ENCODE peak calls at places on chromosomes 1 and 21, in four cellular contexts. R is IMR-90, O is H9, Q is H1. J is an unnamed sample.

GRCh38 chr1:244601336-244601735 is 51.6 kb upstream of the DESI2 start:
- DNase-seq in R (no peak), O (no peak), Q (no peak), J (no peak)

GRCh38 chr1:181021811-181022434 is 747 bp downstream of the STX6 start:
- DNase-seq in R (peak), O (peak), Q (peak), J (peak)

GRCh38 chr21:37915941-37916794 is at the start of gene KCNJ6:
- DNase-seq in R (peak), O (peak), Q (peak), J (peak)

GRCh38 chr1:200161801-200162200 is 134.3 kb downstream of the NR5A2 start:
- DNase-seq in R (no peak), O (no peak), Q (no peak), J (no peak)

GRCh38 chr21:23452384-23453083 is 2154.7 kb downstream of the MRPL39 start:
- DNase-seq in R (no peak), O (peak), Q (peak), J (peak)

GRCh38 chr21:26833460-26833939 is 11.7 kb downstream of the ADAMTS1 start:
- DNase-seq in R (no peak), O (no peak), Q (no peak), J (no peak)

GRCh38 chr1:15702722-15703550 is 18.8 kb downstream of the PLEKHM2 start:
- DNase-seq in R (peak), O (peak), Q (peak), J (no peak)

GRCh38 chr1:59549903-59550302 is 253.0 kb downstream of the FGGY start:
- DNase-seq in R (peak), O (no peak), Q (no peak), J (no peak)

GRCh38 chr1:115838426-115838804 is 2.5 kb downstream of the NHLH2 start:
- DNase-seq in R (no peak), O (peak), Q (peak), J (no peak)

GRCh38 chr1:206479164-206480125 is 9.2 kb downstream of the IKBKE start:
- DNase-seq in R (peak), O (peak), Q (peak), J (peak)

GRCh38 chr1:15543589-15544568 is 17.2 kb downstream of the DNAJC16 start:
- DNase-seq in R (peak), O (no peak), Q (no peak), J (no peak)

GRCh38 chr1:162405800-162406199 is 6.1 kb downstream of the SH2D1B start:
- DNase-seq in R (no peak), O (no peak), Q (no peak), J (no peak)

GRCh38 chr21:26550357-26550756 is 22.7 kb downstream of the CYYR1 start:
- DNase-seq in R (no peak), O (no peak), Q (no peak), J (no peak)

GRCh38 chr1:16340673-16341072 is 11.6 kb downstream of the FBXO42 start:
- DNase-seq in R (no peak), O (no peak), Q (no peak), J (no peak)

GRCh38 chr1:48858200-48858599 is 81.5 kb upstream of the BEND5 start:
- DNase-seq in R (no peak), O (no peak), Q (no peak), J (no peak)

GRCh38 chr1:104098837-104099236 is 349.1 kb downstream of the AMY1C start:
- DNase-seq in R (no peak), O (no peak), Q (no peak), J (no peak)

GRCh38 chr1:24930703-24931480 is 816 bp upstream of the RUNX3 start:
- DNase-seq in R (no peak), O (no peak), Q (peak), J (peak)

GRCh38 chr1:203299180-203299579 is 6.1 kb upstream of the BTG2 start:
- DNase-seq in R (no peak), O (no peak), Q (no peak), J (no peak)

GRCh38 chr1:21736876-21737275 is 46.1 kb downstream of the USP48 start:
- DNase-seq in R (no peak), O (no peak), Q (no peak), J (no peak)

GRCh38 chr1:182789138-182790076 is at the start of gene NPL:
- DNase-seq in R (peak), O (peak), Q (peak), J (peak)

GRCh38 chr1:101592861-101593260 is 356.0 kb downstream of the S1PR1 start:
- DNase-seq in R (peak), O (no peak), Q (no peak), J (no peak)

GRCh38 chr1:201113451-201114244 is 1.4 kb upstream of the CACNA1S start:
- DNase-seq in R (no peak), O (no peak), Q (no peak), J (no peak)

GRCh38 chr1:30088594-30089556 is 634.5 kb downstream of the MATN1 start:
- DNase-seq in R (no peak), O (no peak), Q (no peak), J (no peak)

GRCh38 chr1:10286244-10286643 is 75.9 kb downstream of the KIF1B start:
- DNase-seq in R (peak), O (no peak), Q (no peak), J (no peak)

GRCh38 chr1:227885648-227886502 is 61.9 kb downstream of the WNT9A start:
- DNase-seq in R (peak), O (peak), Q (peak), J (no peak)

GRCh38 chr21:45983981-45984551 is 2.5 kb downstream of the COL6A1 start:
- DNase-seq in R (no peak), O (no peak), Q (no peak), J (no peak)

GRCh38 chr1:228517655-228518054 is 30.5 kb downstream of the RNF187 start:
- DNase-seq in R (no peak), O (no peak), Q (no peak), J (no peak)

DNA sequence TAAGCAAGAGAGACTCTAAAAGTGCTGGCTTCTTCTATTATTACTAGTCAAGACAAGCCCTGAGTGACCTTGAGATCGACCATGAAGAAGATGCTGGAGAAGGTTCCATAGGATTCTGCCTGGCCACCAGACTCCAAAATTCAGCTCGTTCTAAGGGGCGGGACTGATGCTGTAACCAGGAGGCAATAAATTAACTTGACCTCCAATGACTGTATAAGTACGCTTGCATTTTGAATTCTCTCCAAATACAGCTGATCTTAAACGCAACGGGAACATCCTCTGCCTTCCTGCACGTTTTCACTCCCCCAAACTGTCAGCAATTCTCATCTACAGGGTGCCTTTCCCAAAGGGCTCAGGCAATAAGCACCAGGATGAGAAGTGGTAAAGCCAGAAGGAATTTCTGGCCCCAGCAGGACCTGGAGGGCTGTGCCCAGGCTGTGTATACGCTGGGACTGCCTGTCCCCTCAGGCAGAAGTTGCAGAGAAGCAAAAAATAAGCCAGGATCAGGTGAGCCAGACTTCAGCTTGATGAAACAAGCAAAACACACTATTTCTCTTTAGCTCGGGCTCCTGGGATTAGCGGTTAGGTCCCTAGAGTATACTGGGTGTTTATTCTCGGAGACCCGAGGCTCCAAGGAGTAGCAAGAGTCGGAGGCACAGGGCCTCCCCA is 124.8 kb downstream of the LRIG2 start:
- DNase-seq in R (no peak), O (no peak), Q (no peak), J (no peak)
- H3K14ac ChIP-seq in R (no peak), O (no peak), Q (no peak), J (no peak)

DNA sequence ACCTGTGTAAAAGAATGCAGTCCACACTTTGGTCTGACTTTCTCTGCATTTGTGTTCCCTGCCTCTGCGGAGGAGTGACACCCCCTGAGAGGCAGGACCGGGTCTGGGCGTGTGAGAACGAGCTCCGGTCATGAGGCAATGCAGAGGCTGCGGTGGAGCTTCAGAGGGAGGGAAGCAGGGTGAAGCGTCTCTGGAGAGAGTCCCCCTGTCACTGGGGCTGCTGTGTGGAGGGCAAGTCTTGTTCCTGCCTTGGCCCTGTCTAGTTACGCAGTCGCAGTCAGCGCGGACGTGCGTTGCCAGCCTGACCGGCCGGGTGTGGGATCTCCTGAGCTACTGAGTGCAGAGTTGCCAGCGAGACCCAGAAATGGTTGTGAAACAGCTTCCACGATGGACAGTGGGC is 48.5 kb downstream of the BACE2 start:
- DNase-seq in R (no peak), O (no peak), Q (no peak), J (no peak)
- H3K14ac ChIP-seq in R (no peak), O (no peak), Q (no peak), J (no peak)

GRCh38 chr1:161133220-161133740 is 813 bp upstream of the DEDD start:
- DNase-seq in R (peak), O (no peak), Q (no peak), J (no peak)

GRCh38 chr1:161128591-161129420 is 3.7 kb downstream of the DEDD start:
- DNase-seq in R (no peak), O (no peak), Q (no peak), J (no peak)

GRCh38 chr1:161131721-161132409 is 602 bp downstream of the DEDD start:
- DNase-seq in R (peak), O (no peak), Q (no peak), J (no peak)

GRCh38 chr1:161130266-161130665 is 2.2 kb downstream of the DEDD start:
- DNase-seq in R (no peak), O (no peak), Q (no peak), J (no peak)

DNA sequence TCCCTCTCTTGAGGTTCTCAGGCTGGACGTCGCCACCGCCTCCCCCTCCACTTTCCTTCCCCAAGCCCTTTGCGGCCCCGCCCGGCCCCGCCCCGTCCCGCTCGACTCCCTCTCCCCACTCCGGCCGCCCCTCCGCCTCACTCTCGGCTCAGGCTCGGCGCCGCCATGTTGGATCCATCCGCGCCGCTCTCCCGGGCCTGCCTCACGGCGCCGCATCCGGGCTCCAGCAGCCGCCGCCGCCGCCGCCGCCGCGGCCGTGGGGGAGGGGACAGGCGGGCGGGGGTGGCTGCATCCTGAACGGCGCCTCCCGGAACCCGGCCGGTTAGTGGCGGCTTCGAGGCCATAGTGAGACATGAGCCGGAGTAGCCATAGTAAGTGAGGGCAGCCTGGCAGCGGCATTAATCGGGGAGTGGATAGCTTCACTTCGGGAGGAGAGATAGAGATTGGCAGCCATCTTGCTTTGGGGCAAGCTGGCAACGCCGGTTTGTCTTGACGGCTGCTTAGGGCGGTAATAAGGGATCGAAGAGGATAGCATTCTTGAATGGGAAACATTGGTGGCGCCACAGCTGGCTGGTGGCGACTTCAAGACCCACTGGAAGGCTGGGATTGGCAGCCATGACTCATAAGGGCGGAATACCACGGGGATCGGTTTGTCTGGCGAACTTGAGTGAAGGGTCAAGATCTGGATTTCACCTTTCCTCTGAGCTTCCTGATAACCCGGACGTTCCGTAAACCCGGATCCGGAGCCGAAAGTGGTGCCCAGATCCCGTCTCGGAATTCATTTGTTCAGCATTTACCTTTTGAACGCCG is at the start of gene DEDD:
- DNase-seq in R (peak), O (peak), Q (peak), J (peak)
- H3K14ac ChIP-seq in R (peak), O (peak), Q (peak), J (peak)

GRCh38 chr1:153547560-153548551 is 1.2 kb downstream of the S100A3 start:
- DNase-seq in R (no peak), O (peak), Q (no peak), J (no peak)

GRCh38 chr1:153550827-153551512 is 1.9 kb upstream of the S100A3 start:
- DNase-seq in R (no peak), O (peak), Q (no peak), J (no peak)

GRCh38 chr1:153548722-153549695 is at the start of gene S100A3:
- DNase-seq in R (peak), O (peak), Q (no peak), J (no peak)

GRCh38 chr1:153550398-153550758 is 1.3 kb upstream of the S100A3 start:
- DNase-seq in R (no peak), O (no peak), Q (no peak), J (no peak)

GRCh38 chr1:153549741-153550397 is 811 bp upstream of the S100A3 start:
- DNase-seq in R (no peak), O (peak), Q (no peak), J (no peak)
- H3K14ac ChIP-seq in R (peak), O (no peak), Q (no peak), J (no peak)

GRCh38 chr1:154944422-154945159 is 8.1 kb upstream of the PMVK start:
- DNase-seq in R (no peak), O (no peak), Q (no peak), J (no peak)
- H3K14ac ChIP-seq in R (no peak), O (no peak), Q (no peak), J (no peak)

GRCh38 chr1:33615546-33615945 is 143.1 kb downstream of the ZSCAN20 start:
- DNase-seq in R (no peak), O (no peak), Q (no peak), J (no peak)
- H3K14ac ChIP-seq in R (no peak), O (no peak), Q (no peak), J (no peak)

DNA sequence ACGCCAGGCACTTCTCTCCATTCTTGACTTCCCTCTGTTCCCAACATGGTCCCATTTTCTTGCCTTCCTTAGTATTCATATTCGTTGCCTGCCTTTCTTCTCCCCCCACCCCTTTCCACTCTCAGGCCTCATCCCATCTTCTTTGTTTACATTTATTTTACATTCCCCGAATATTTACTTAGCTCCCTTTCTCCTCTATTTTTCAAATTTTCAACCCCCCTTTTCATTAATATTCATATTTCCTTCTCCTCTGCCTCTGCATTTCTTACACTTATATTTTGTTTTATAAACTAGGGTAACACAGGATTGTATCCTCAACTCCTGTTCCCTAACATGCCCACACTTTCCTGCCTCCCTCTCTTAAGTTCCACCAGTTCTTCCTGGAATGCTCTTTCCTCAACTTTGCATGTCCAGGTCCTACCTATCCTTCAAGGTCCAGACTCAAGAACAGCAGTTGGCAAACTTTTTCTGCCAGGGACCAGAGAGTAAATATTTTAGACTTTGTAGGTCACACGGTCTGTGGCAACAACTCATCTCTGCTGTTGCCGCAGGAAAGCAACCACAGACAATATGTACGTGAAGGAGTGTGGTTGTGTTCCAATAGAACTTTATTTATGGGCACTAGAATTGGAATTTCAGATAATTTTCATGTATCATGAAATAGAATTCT is 29.8 kb upstream of the A3GALT2 start:
- DNase-seq in R (no peak), O (no peak), Q (no peak), J (no peak)
- H3K14ac ChIP-seq in R (peak), O (peak), Q (no peak), J (no peak)

GRCh38 chr1:39701092-39701460 is 9.8 kb upstream of the HPCAL4 start:
- DNase-seq in R (peak), O (peak), Q (no peak), J (no peak)

GRCh38 chr1:39699419-39699818 is 8.2 kb upstream of the HPCAL4 start:
- DNase-seq in R (no peak), O (no peak), Q (no peak), J (no peak)

GRCh38 chr1:39698568-39698967 is 7.3 kb upstream of the HPCAL4 start:
- DNase-seq in R (no peak), O (no peak), Q (no peak), J (no peak)

GRCh38 chr1:39696448-39696847 is 5.2 kb upstream of the HPCAL4 start:
- DNase-seq in R (no peak), O (no peak), Q (no peak), J (no peak)

GRCh38 chr1:39700348-39700747 is 9.1 kb upstream of the HPCAL4 start:
- DNase-seq in R (no peak), O (no peak), Q (no peak), J (no peak)
- H3K14ac ChIP-seq in R (no peak), O (no peak), Q (no peak), J (no peak)

J was measured in neuronal stem cell.